ENCODE peak calls at places on chromosomes 16 and 17, in four cellular contexts. One of them, this sample, is unnamed.

GRCh38 chr17:2815781-2816185 is 19.5 kb downstream of the RAP1GAP2 start:
- DNase-seq in activated naive CD4-positive, alpha-beta T cell: no peak
- DNase-seq in SW 1271: no peak
- DNase-seq in nephron progenitor cell: no peak
- DNase-seq in this sample: peak; percentile 67

GRCh38 chr17:73422121-73422520 is 110.3 kb upstream of the CDC42EP4 start:
- DNase-seq in activated naive CD4-positive, alpha-beta T cell: no peak
- DNase-seq in SW 1271: no peak
- DNase-seq in nephron progenitor cell: no peak
- DNase-seq in this sample: no peak

GRCh38 chr17:59498421-59499307 is 66.7 kb upstream of the DHX40 start:
- DNase-seq in SW 1271: no peak
- DNase-seq in nephron progenitor cell: no peak
- DNase-seq in activated naive CD4-positive, alpha-beta T cell: no peak
- DNase-seq in this sample: no peak

GRCh38 chr17:7838291-7839075 is 4.5 kb downstream of the KDM6B start:
- DNase-seq in SW 1271: peak; percentile 29
- DNase-seq in nephron progenitor cell: peak; percentile 52
- DNase-seq in activated naive CD4-positive, alpha-beta T cell: no peak
- DNase-seq in this sample: peak; percentile 90

GRCh38 chr17:75224983-75225382 is 19.5 kb downstream of the NUP85 start:
- DNase-seq in SW 1271: no peak
- DNase-seq in activated naive CD4-positive, alpha-beta T cell: no peak
- DNase-seq in nephron progenitor cell: no peak
- DNase-seq in this sample: no peak

GRCh38 chr17:30344283-30345088 is 10.6 kb upstream of the TMIGD1 start:
- DNase-seq in nephron progenitor cell: no peak
- DNase-seq in SW 1271: no peak
- DNase-seq in activated naive CD4-positive, alpha-beta T cell: no peak
- DNase-seq in this sample: peak; percentile 83

GRCh38 chr17:5405400-5405799 is 14.1 kb downstream of the NUP88 start:
- DNase-seq in nephron progenitor cell: no peak
- DNase-seq in activated naive CD4-positive, alpha-beta T cell: no peak
- DNase-seq in SW 1271: no peak
- DNase-seq in this sample: no peak

GRCh38 chr16:65757064-65757463 is 609.4 kb upstream of the CDH5 start:
- DNase-seq in SW 1271: no peak
- DNase-seq in activated naive CD4-positive, alpha-beta T cell: no peak
- DNase-seq in nephron progenitor cell: no peak
- DNase-seq in this sample: no peak

GRCh38 chr17:66675991-66676371 is 158.9 kb upstream of the CACNG5 start:
- DNase-seq in SW 1271: no peak
- DNase-seq in activated naive CD4-positive, alpha-beta T cell: no peak
- DNase-seq in nephron progenitor cell: no peak
- DNase-seq in this sample: peak; percentile 69

GRCh38 chr17:69042308-69042707 is 18.4 kb downstream of the ABCA9 start:
- DNase-seq in nephron progenitor cell: no peak
- DNase-seq in SW 1271: no peak
- DNase-seq in activated naive CD4-positive, alpha-beta T cell: no peak
- DNase-seq in this sample: no peak

GRCh38 chr17:27651411-27652345 is 20.7 kb downstream of the LGALS9 start:
- DNase-seq in SW 1271: peak; percentile 8
- DNase-seq in nephron progenitor cell: peak; percentile 75
- DNase-seq in activated naive CD4-positive, alpha-beta T cell: peak; percentile 38
- DNase-seq in this sample: peak; percentile 70

GRCh38 chr16:68311316-68311620 is 449 bp downstream of the PRMT7 start:
- DNase-seq in activated naive CD4-positive, alpha-beta T cell: no peak
- DNase-seq in SW 1271: peak; percentile 59
- DNase-seq in nephron progenitor cell: no peak
- DNase-seq in this sample: no peak

GRCh38 chr17:34979650-34980352 is 511 bp upstream of the LIG3 start:
- DNase-seq in SW 1271: no peak
- DNase-seq in activated naive CD4-positive, alpha-beta T cell: no peak
- DNase-seq in nephron progenitor cell: no peak
- DNase-seq in this sample: peak; percentile 5

GRCh38 chr16:8807189-8807588 is 9.6 kb downstream of the PMM2 start:
- DNase-seq in nephron progenitor cell: no peak
- DNase-seq in SW 1271: no peak
- DNase-seq in activated naive CD4-positive, alpha-beta T cell: no peak
- DNase-seq in this sample: no peak

GRCh38 chr16:28188085-28188916 is 23.5 kb downstream of the XPO6 start:
- DNase-seq in nephron progenitor cell: no peak
- DNase-seq in SW 1271: no peak
- DNase-seq in activated naive CD4-positive, alpha-beta T cell: no peak
- DNase-seq in this sample: no peak

GRCh38 chr17:75555679-75556153 is 30.2 kb downstream of the LLGL2 start:
- DNase-seq in SW 1271: no peak
- DNase-seq in nephron progenitor cell: no peak
- DNase-seq in activated naive CD4-positive, alpha-beta T cell: no peak
- DNase-seq in this sample: no peak

GRCh38 chr17:81365148-81365600 is 30.1 kb upstream of the BAHCC1 start:
- DNase-seq in activated naive CD4-positive, alpha-beta T cell: no peak
- DNase-seq in nephron progenitor cell: peak; percentile 65
- DNase-seq in SW 1271: no peak
- DNase-seq in this sample: peak; percentile 83